ENCODE peak calls at places on chromosomes 4 and X, in six cellular contexts. One of them, this sample, is unnamed.

GRCh38 chr4:89382439-89382838 is 74.8 kb upstream of the GPRIN3 start:
- DNase-seq in IMR-90: no peak
- DNase-seq in epithelial cell of proximal tubule: no peak
- DNase-seq in cardiac muscle cell: no peak
- DNase-seq in cardiac fibroblast: no peak
- DNase-seq in fibroblast of mammary gland: no peak
- DNase-seq in this sample: no peak

GRCh38 chr4:3682236-3683076 is 83.7 kb upstream of the ADRA2C start:
- DNase-seq in cardiac muscle cell: no peak
- DNase-seq in epithelial cell of proximal tubule: no peak
- DNase-seq in fibroblast of mammary gland: no peak
- DNase-seq in IMR-90: no peak
- DNase-seq in cardiac fibroblast: no peak
- DNase-seq in this sample: no peak

GRCh38 chrX:150094375-150094774 is 156.1 kb upstream of the EOLA2 start:
- DNase-seq in fibroblast of mammary gland: no peak
- DNase-seq in IMR-90: no peak
- DNase-seq in cardiac fibroblast: no peak
- DNase-seq in epithelial cell of proximal tubule: no peak
- DNase-seq in cardiac muscle cell: no peak
- DNase-seq in this sample: no peak

GRCh38 chr4:139593091-139593564 is 37.1 kb upstream of the SETD7 start:
- DNase-seq in cardiac fibroblast: peak; percentile 50
- DNase-seq in IMR-90: peak; percentile 92
- DNase-seq in epithelial cell of proximal tubule: no peak
- DNase-seq in fibroblast of mammary gland: peak; percentile 70
- DNase-seq in cardiac muscle cell: peak; percentile 58
- DNase-seq in this sample: no peak

GRCh38 chr4:40672528-40673522 is 43.2 kb upstream of the RBM47 start:
- DNase-seq in cardiac fibroblast: peak; percentile 97
- DNase-seq in IMR-90: peak; percentile 99
- DNase-seq in fibroblast of mammary gland: peak; percentile 99
- DNase-seq in epithelial cell of proximal tubule: peak; percentile 94
- DNase-seq in cardiac muscle cell: peak; percentile 99
- DNase-seq in this sample: no peak

GRCh38 chr4:123952530-123953274 is 556.1 kb downstream of the SPRY1 start:
- DNase-seq in epithelial cell of proximal tubule: no peak
- DNase-seq in fibroblast of mammary gland: peak; percentile 57
- DNase-seq in cardiac fibroblast: peak; percentile 62
- DNase-seq in cardiac muscle cell: peak; percentile 53
- DNase-seq in IMR-90: peak; percentile 47
- DNase-seq in this sample: no peak

GRCh38 chr4:54879576-54879975 is 221.8 kb downstream of the KIT start:
- DNase-seq in cardiac muscle cell: peak; percentile 80
- DNase-seq in IMR-90: peak; percentile 87
- DNase-seq in fibroblast of mammary gland: peak; percentile 42
- DNase-seq in epithelial cell of proximal tubule: no peak
- DNase-seq in cardiac fibroblast: peak; percentile 57
- DNase-seq in this sample: peak; percentile 42

GRCh38 chr4:179398414-179398813 is 1956.2 kb upstream of the AGA start:
- DNase-seq in fibroblast of mammary gland: no peak
- DNase-seq in IMR-90: no peak
- DNase-seq in cardiac fibroblast: no peak
- DNase-seq in cardiac muscle cell: no peak
- DNase-seq in epithelial cell of proximal tubule: no peak
- DNase-seq in this sample: no peak

GRCh38 chr4:159010563-159011260 is 92.2 kb upstream of the RAPGEF2 start:
- DNase-seq in cardiac muscle cell: peak; percentile 91
- DNase-seq in fibroblast of mammary gland: peak; percentile 91
- DNase-seq in IMR-90: peak; percentile 67
- DNase-seq in cardiac fibroblast: peak; percentile 91
- DNase-seq in epithelial cell of proximal tubule: peak; percentile 87
- DNase-seq in this sample: no peak

GRCh38 chrX:123169247-123169901 is 14.7 kb upstream of the GRIA3 start:
- DNase-seq in epithelial cell of proximal tubule: peak; percentile 65
- DNase-seq in fibroblast of mammary gland: peak; percentile 22
- DNase-seq in cardiac muscle cell: no peak
- DNase-seq in IMR-90: no peak
- DNase-seq in cardiac fibroblast: no peak
- DNase-seq in this sample: no peak

GRCh38 chrX:107442914-107443527 is 6.4 kb upstream of the FRMPD3 start:
- DNase-seq in cardiac fibroblast: no peak
- DNase-seq in cardiac muscle cell: no peak
- DNase-seq in IMR-90: no peak
- DNase-seq in epithelial cell of proximal tubule: no peak
- DNase-seq in fibroblast of mammary gland: no peak
- DNase-seq in this sample: no peak

GRCh38 chr4:59518005-59518823 is 1681.9 kb upstream of the ADGRL3 start:
- DNase-seq in cardiac fibroblast: no peak
- DNase-seq in cardiac muscle cell: no peak
- DNase-seq in IMR-90: no peak
- DNase-seq in epithelial cell of proximal tubule: no peak
- DNase-seq in fibroblast of mammary gland: no peak
- DNase-seq in this sample: no peak

GRCh38 chr4:16573744-16574143 is 324.7 kb downstream of the LDB2 start:
- DNase-seq in cardiac fibroblast: peak; percentile 80
- DNase-seq in epithelial cell of proximal tubule: no peak
- DNase-seq in fibroblast of mammary gland: peak; percentile 76
- DNase-seq in cardiac muscle cell: peak; percentile 80
- DNase-seq in IMR-90: peak; percentile 83
- DNase-seq in this sample: no peak

GRCh38 chr4:128663325-128663724 is 146.2 kb upstream of the JADE1 start:
- DNase-seq in fibroblast of mammary gland: no peak
- DNase-seq in epithelial cell of proximal tubule: no peak
- DNase-seq in cardiac fibroblast: no peak
- DNase-seq in IMR-90: no peak
- DNase-seq in cardiac muscle cell: no peak
- DNase-seq in this sample: no peak

GRCh38 chrX:40303256-40304077 is 205.7 kb upstream of the BCOR start:
- DNase-seq in cardiac muscle cell: no peak
- DNase-seq in cardiac fibroblast: no peak
- DNase-seq in fibroblast of mammary gland: no peak
- DNase-seq in IMR-90: no peak
- DNase-seq in epithelial cell of proximal tubule: no peak
- DNase-seq in this sample: no peak

GRCh38 chr4:128320656-128321055 is 33.0 kb upstream of the PGRMC2 start:
- DNase-seq in epithelial cell of proximal tubule: no peak
- DNase-seq in IMR-90: peak; percentile 26
- DNase-seq in cardiac muscle cell: no peak
- DNase-seq in cardiac fibroblast: no peak
- DNase-seq in fibroblast of mammary gland: no peak
- DNase-seq in this sample: no peak

GRCh38 chrX:39480966-39481365 is 616.8 kb downstream of the BCOR start:
- DNase-seq in cardiac muscle cell: no peak
- DNase-seq in epithelial cell of proximal tubule: no peak
- DNase-seq in fibroblast of mammary gland: no peak
- DNase-seq in IMR-90: no peak
- DNase-seq in cardiac fibroblast: no peak
- DNase-seq in this sample: no peak

GRCh38 chrX:36957425-36958328 is 50.5 kb upstream of the FAM47C start:
- DNase-seq in epithelial cell of proximal tubule: no peak
- DNase-seq in fibroblast of mammary gland: no peak
- DNase-seq in cardiac fibroblast: no peak
- DNase-seq in IMR-90: no peak
- DNase-seq in cardiac muscle cell: peak; percentile 2
- DNase-seq in this sample: no peak

GRCh38 chr4:5962416-5962815 is 55.8 kb downstream of the C4orf50 start:
- DNase-seq in IMR-90: no peak
- DNase-seq in cardiac muscle cell: no peak
- DNase-seq in fibroblast of mammary gland: no peak
- DNase-seq in epithelial cell of proximal tubule: no peak
- DNase-seq in cardiac fibroblast: no peak
- DNase-seq in this sample: no peak

GRCh38 chrX:152896450-152896849 is 1.4 kb upstream of the ZNF185 start:
- DNase-seq in cardiac muscle cell: no peak
- DNase-seq in cardiac fibroblast: no peak
- DNase-seq in IMR-90: no peak
- DNase-seq in fibroblast of mammary gland: no peak
- DNase-seq in epithelial cell of proximal tubule: no peak
- DNase-seq in this sample: no peak

GRCh38 chrX:16528620-16529019 is 121.3 kb upstream of the S100G start:
- DNase-seq in IMR-90: no peak
- DNase-seq in fibroblast of mammary gland: no peak
- DNase-seq in epithelial cell of proximal tubule: no peak
- DNase-seq in cardiac fibroblast: no peak
- DNase-seq in cardiac muscle cell: no peak
- DNase-seq in this sample: no peak

GRCh38 chrX:136028383-136028984 is 43.2 kb downstream of the SLC9A6 start:
- DNase-seq in epithelial cell of proximal tubule: no peak
- DNase-seq in cardiac muscle cell: peak; percentile 70
- DNase-seq in IMR-90: peak; percentile 74
- DNase-seq in cardiac fibroblast: peak; percentile 75
- DNase-seq in fibroblast of mammary gland: peak; percentile 75
- DNase-seq in this sample: no peak

GRCh38 chr4:98603683-98604573 is 54.5 kb downstream of the TSPAN5 start:
- DNase-seq in cardiac muscle cell: peak; percentile 60
- DNase-seq in IMR-90: peak; percentile 71
- DNase-seq in epithelial cell of proximal tubule: no peak
- DNase-seq in fibroblast of mammary gland: peak; percentile 79
- DNase-seq in cardiac fibroblast: peak; percentile 39
- DNase-seq in this sample: no peak

GRCh38 chr4:129371901-129372300 is 275.9 kb downstream of the C4orf33 start:
- DNase-seq in fibroblast of mammary gland: peak; percentile 24
- DNase-seq in IMR-90: no peak
- DNase-seq in cardiac muscle cell: no peak
- DNase-seq in cardiac fibroblast: no peak
- DNase-seq in epithelial cell of proximal tubule: no peak
- DNase-seq in this sample: no peak

GRCh38 chr4:121717680-121718237 is 21.0 kb upstream of the ANXA5 start:
- DNase-seq in epithelial cell of proximal tubule: no peak
- DNase-seq in IMR-90: peak; percentile 74
- DNase-seq in cardiac fibroblast: peak; percentile 79
- DNase-seq in fibroblast of mammary gland: peak; percentile 79
- DNase-seq in cardiac muscle cell: peak; percentile 75
- DNase-seq in this sample: no peak

GRCh38 chr4:6955261-6955911 is 45.8 kb downstream of the TBC1D14 start:
- DNase-seq in epithelial cell of proximal tubule: no peak
- DNase-seq in cardiac fibroblast: no peak
- DNase-seq in cardiac muscle cell: no peak
- DNase-seq in fibroblast of mammary gland: no peak
- DNase-seq in IMR-90: no peak
- DNase-seq in this sample: no peak

GRCh38 chr4:158217763-158218162 is 7.5 kb downstream of the TMEM144 start:
- DNase-seq in epithelial cell of proximal tubule: no peak
- DNase-seq in IMR-90: no peak
- DNase-seq in cardiac fibroblast: no peak
- DNase-seq in fibroblast of mammary gland: no peak
- DNase-seq in cardiac muscle cell: no peak
- DNase-seq in this sample: no peak

GRCh38 chrX:14489437-14489836 is 39.9 kb upstream of the GLRA2 start:
- DNase-seq in fibroblast of mammary gland: no peak
- DNase-seq in cardiac fibroblast: no peak
- DNase-seq in IMR-90: no peak
- DNase-seq in epithelial cell of proximal tubule: no peak
- DNase-seq in cardiac muscle cell: no peak
- DNase-seq in this sample: no peak

GRCh38 chrX:102341867-102342266 is 94.9 kb downstream of the NXF2 start:
- DNase-seq in IMR-90: no peak
- DNase-seq in fibroblast of mammary gland: no peak
- DNase-seq in cardiac muscle cell: no peak
- DNase-seq in cardiac fibroblast: no peak
- DNase-seq in epithelial cell of proximal tubule: no peak
- DNase-seq in this sample: no peak

GRCh38 chr4:153347117-153347516 is 2.6 kb downstream of the MND1 start:
- DNase-seq in epithelial cell of proximal tubule: no peak
- DNase-seq in cardiac fibroblast: no peak
- DNase-seq in fibroblast of mammary gland: no peak
- DNase-seq in IMR-90: no peak
- DNase-seq in cardiac muscle cell: no peak
- DNase-seq in this sample: no peak

GRCh38 chr4:52244773-52245360 is 193.8 kb downstream of the SPATA18 start:
- DNase-seq in cardiac fibroblast: no peak
- DNase-seq in fibroblast of mammary gland: no peak
- DNase-seq in cardiac muscle cell: no peak
- DNase-seq in epithelial cell of proximal tubule: peak; percentile 9
- DNase-seq in IMR-90: no peak
- DNase-seq in this sample: no peak

GRCh38 chrX:138711399-138712347 is at the start of gene FGF13:
- DNase-seq in cardiac fibroblast: no peak
- DNase-seq in cardiac muscle cell: no peak
- DNase-seq in fibroblast of mammary gland: peak; percentile 2
- DNase-seq in IMR-90: no peak
- DNase-seq in epithelial cell of proximal tubule: no peak
- DNase-seq in this sample: no peak

GRCh38 chrX:119288890-119289393 is 52.9 kb downstream of the PGRMC1 start:
- DNase-seq in epithelial cell of proximal tubule: no peak
- DNase-seq in fibroblast of mammary gland: no peak
- DNase-seq in cardiac muscle cell: no peak
- DNase-seq in cardiac fibroblast: no peak
- DNase-seq in IMR-90: no peak
- DNase-seq in this sample: no peak
- TF ChIP-seq CTCF in epithelial cell of proximal tubule: no peak
- TF ChIP-seq CTCF in fibroblast of mammary gland: peak; percentile 11
- TF ChIP-seq CTCF in cardiac muscle cell: no peak
- TF ChIP-seq CTCF in cardiac fibroblast: no peak
- TF ChIP-seq CTCF in IMR-90: no peak
- TF ChIP-seq CTCF in this sample: no peak

GRCh38 chr4:100054071-100054470 is 104.0 kb upstream of the H2AZ1 start:
- DNase-seq in cardiac muscle cell: no peak
- DNase-seq in epithelial cell of proximal tubule: no peak
- DNase-seq in IMR-90: no peak
- DNase-seq in fibroblast of mammary gland: no peak
- DNase-seq in cardiac fibroblast: no peak
- DNase-seq in this sample: no peak

DNA sequence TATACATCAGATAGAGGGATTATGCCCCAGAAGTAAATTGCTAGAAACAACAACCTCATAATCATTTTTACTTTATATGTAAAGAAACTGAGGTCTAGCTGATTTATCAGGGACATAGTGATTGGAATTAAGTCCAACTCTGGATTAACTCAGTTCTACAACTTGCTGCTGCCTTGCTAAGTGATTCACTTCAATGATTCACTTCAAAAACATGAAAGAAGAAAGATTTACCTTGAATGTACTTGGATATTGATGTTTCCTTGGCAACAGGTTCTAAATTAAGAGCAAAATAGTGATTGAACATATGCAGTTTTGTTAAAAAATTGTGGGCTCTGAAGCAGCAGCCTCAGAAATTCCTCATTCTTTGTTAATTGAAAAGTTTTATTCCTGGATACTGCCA is 99.8 kb upstream of the H2AZ1 start:
- DNase-seq in cardiac fibroblast: no peak
- DNase-seq in cardiac muscle cell: no peak
- DNase-seq in epithelial cell of proximal tubule: no peak
- DNase-seq in fibroblast of mammary gland: no peak
- DNase-seq in IMR-90: peak; percentile 10
- DNase-seq in this sample: no peak
- H3K4me3 ChIP-seq in cardiac fibroblast: no peak overlapping the region
- H3K4me3 ChIP-seq in cardiac muscle cell: no peak overlapping the region
- H3K4me3 ChIP-seq in epithelial cell of proximal tubule: no peak overlapping the region
- H3K4me3 ChIP-seq in fibroblast of mammary gland: no peak overlapping the region
- H3K4me3 ChIP-seq in IMR-90: no peak overlapping the region
- H3K4me3 ChIP-seq in this sample: no peak overlapping the region

GRCh38 chr4:156781852-156782251 is 189.7 kb downstream of the PDGFC start:
- DNase-seq in fibroblast of mammary gland: peak; percentile 60
- DNase-seq in epithelial cell of proximal tubule: no peak
- DNase-seq in cardiac fibroblast: no peak
- DNase-seq in cardiac muscle cell: no peak
- DNase-seq in IMR-90: peak; percentile 40
- DNase-seq in this sample: no peak
- TF ChIP-seq CTCF in fibroblast of mammary gland: no peak
- TF ChIP-seq CTCF in epithelial cell of proximal tubule: no peak
- TF ChIP-seq CTCF in cardiac fibroblast: no peak
- TF ChIP-seq CTCF in cardiac muscle cell: no peak
- TF ChIP-seq CTCF in IMR-90: no peak
- TF ChIP-seq CTCF in this sample: no peak

GRCh38 chrX:155144926-155145325 is 71.3 kb upstream of the VBP1 start:
- DNase-seq in fibroblast of mammary gland: no peak
- DNase-seq in epithelial cell of proximal tubule: no peak
- DNase-seq in IMR-90: no peak
- DNase-seq in cardiac muscle cell: no peak
- DNase-seq in cardiac fibroblast: no peak
- DNase-seq in this sample: no peak
- H3K4me3 ChIP-seq in fibroblast of mammary gland: no peak overlapping the region
- H3K4me3 ChIP-seq in epithelial cell of proximal tubule: no peak overlapping the region
- H3K4me3 ChIP-seq in IMR-90: no peak overlapping the region
- H3K4me3 ChIP-seq in cardiac muscle cell: no peak overlapping the region
- H3K4me3 ChIP-seq in cardiac fibroblast: no peak overlapping the region
- H3K4me3 ChIP-seq in this sample: no peak overlapping the region